ENCODE peak calls at places on chromosomes 12 and 14, in nine cellular contexts. One of them, this sample, is unnamed.

GRCh38 chr14:80564051-80564450 is 352.7 kb upstream of the DIO2 start:
- DNase-seq in DMS79: no peak
- DNase-seq in NCI-H1694 treated with DMSO at 0.1 percent for 48 hours: no peak
- DNase-seq in fibroblast of pulmonary artery: no peak
- DNase-seq in H54: no peak
- DNase-seq in endodermal cell: no peak
- DNase-seq in activated CD8-positive, alpha-beta memory T cell treated with anti-CD3 and anti-CD28 coated beads, Interleukin-2, amount 50 U/mL, for 4 hours: no peak
- DNase-seq in GF-D8: no peak
- DNase-seq in GM03348: no peak
- DNase-seq in this sample: no peak

GRCh38 chr12:52969828-52970569 is 21.1 kb downstream of the KRT18 start:
- DNase-seq in DMS79: peak
- DNase-seq in NCI-H1694 treated with DMSO at 0.1 percent for 48 hours: no peak
- DNase-seq in fibroblast of pulmonary artery: no peak
- DNase-seq in H54: no peak
- DNase-seq in endodermal cell: no peak
- DNase-seq in activated CD8-positive, alpha-beta memory T cell treated with anti-CD3 and anti-CD28 coated beads, Interleukin-2, amount 50 U/mL, for 4 hours: no peak
- DNase-seq in GF-D8: no peak
- DNase-seq in GM03348: no peak
- DNase-seq in this sample: no peak

GRCh38 chr12:84976133-84976532 is 59.9 kb downstream of the TSPAN19 start:
- DNase-seq in DMS79: no peak
- DNase-seq in NCI-H1694 treated with DMSO at 0.1 percent for 48 hours: no peak
- DNase-seq in fibroblast of pulmonary artery: no peak
- DNase-seq in H54: no peak
- DNase-seq in endodermal cell: no peak
- DNase-seq in activated CD8-positive, alpha-beta memory T cell treated with anti-CD3 and anti-CD28 coated beads, Interleukin-2, amount 50 U/mL, for 4 hours: no peak
- DNase-seq in GF-D8: no peak
- DNase-seq in GM03348: no peak
- DNase-seq in this sample: no peak

GRCh38 chr12:120820885-120821510 is 83.2 kb downstream of the SPPL3 start:
- DNase-seq in DMS79: no peak
- DNase-seq in NCI-H1694 treated with DMSO at 0.1 percent for 48 hours: no peak
- DNase-seq in fibroblast of pulmonary artery: no peak
- DNase-seq in H54: no peak
- DNase-seq in endodermal cell: no peak
- DNase-seq in activated CD8-positive, alpha-beta memory T cell treated with anti-CD3 and anti-CD28 coated beads, Interleukin-2, amount 50 U/mL, for 4 hours: peak
- DNase-seq in GF-D8: no peak
- DNase-seq in GM03348: no peak
- DNase-seq in this sample: no peak

GRCh38 chr12:89481218-89481914 is 43.2 kb downstream of the GALNT4 start:
- DNase-seq in DMS79: no peak
- DNase-seq in NCI-H1694 treated with DMSO at 0.1 percent for 48 hours: no peak
- DNase-seq in fibroblast of pulmonary artery: peak
- DNase-seq in H54: no peak
- DNase-seq in endodermal cell: no peak
- DNase-seq in activated CD8-positive, alpha-beta memory T cell treated with anti-CD3 and anti-CD28 coated beads, Interleukin-2, amount 50 U/mL, for 4 hours: no peak
- DNase-seq in GF-D8: no peak
- DNase-seq in GM03348: no peak
- DNase-seq in this sample: no peak

GRCh38 chr12:2329811-2330210 is 277.0 kb downstream of the CACNA1C start:
- DNase-seq in DMS79: no peak
- DNase-seq in NCI-H1694 treated with DMSO at 0.1 percent for 48 hours: no peak
- DNase-seq in fibroblast of pulmonary artery: no peak
- DNase-seq in H54: no peak
- DNase-seq in endodermal cell: no peak
- DNase-seq in activated CD8-positive, alpha-beta memory T cell treated with anti-CD3 and anti-CD28 coated beads, Interleukin-2, amount 50 U/mL, for 4 hours: no peak
- DNase-seq in GF-D8: no peak
- DNase-seq in GM03348: no peak
- DNase-seq in this sample: no peak

GRCh38 chr12:104063712-104064030 is 660 bp upstream of the HCFC2 start:
- DNase-seq in DMS79: no peak
- DNase-seq in NCI-H1694 treated with DMSO at 0.1 percent for 48 hours: peak
- DNase-seq in fibroblast of pulmonary artery: peak
- DNase-seq in H54: no peak
- DNase-seq in endodermal cell: no peak
- DNase-seq in activated CD8-positive, alpha-beta memory T cell treated with anti-CD3 and anti-CD28 coated beads, Interleukin-2, amount 50 U/mL, for 4 hours: no peak
- DNase-seq in GF-D8: no peak
- DNase-seq in GM03348: no peak
- DNase-seq in this sample: no peak

GRCh38 chr12:89138048-89138852 is 214.1 kb downstream of the DUSP6 start:
- DNase-seq in DMS79: no peak
- DNase-seq in NCI-H1694 treated with DMSO at 0.1 percent for 48 hours: no peak
- DNase-seq in fibroblast of pulmonary artery: no peak
- DNase-seq in H54: no peak
- DNase-seq in endodermal cell: no peak
- DNase-seq in activated CD8-positive, alpha-beta memory T cell treated with anti-CD3 and anti-CD28 coated beads, Interleukin-2, amount 50 U/mL, for 4 hours: no peak
- DNase-seq in GF-D8: no peak
- DNase-seq in GM03348: peak
- DNase-seq in this sample: no peak

GRCh38 chr12:131700271-131700670 is 10.6 kb upstream of the SFSWAP start:
- DNase-seq in DMS79: no peak
- DNase-seq in NCI-H1694 treated with DMSO at 0.1 percent for 48 hours: no peak
- DNase-seq in fibroblast of pulmonary artery: no peak
- DNase-seq in H54: no peak
- DNase-seq in endodermal cell: no peak
- DNase-seq in activated CD8-positive, alpha-beta memory T cell treated with anti-CD3 and anti-CD28 coated beads, Interleukin-2, amount 50 U/mL, for 4 hours: no peak
- DNase-seq in GF-D8: no peak
- DNase-seq in GM03348: no peak
- DNase-seq in this sample: no peak

GRCh38 chr12:116583284-116583683 is 24.1 kb downstream of the MAP1LC3B2 start:
- DNase-seq in DMS79: no peak
- DNase-seq in NCI-H1694 treated with DMSO at 0.1 percent for 48 hours: no peak
- DNase-seq in fibroblast of pulmonary artery: no peak
- DNase-seq in H54: no peak
- DNase-seq in endodermal cell: no peak
- DNase-seq in activated CD8-positive, alpha-beta memory T cell treated with anti-CD3 and anti-CD28 coated beads, Interleukin-2, amount 50 U/mL, for 4 hours: no peak
- DNase-seq in GF-D8: no peak
- DNase-seq in GM03348: no peak
- DNase-seq in this sample: no peak

GRCh38 chr14:104972301-104973211 is 5.6 kb downstream of the AHNAK2 start:
- DNase-seq in DMS79: peak
- DNase-seq in NCI-H1694 treated with DMSO at 0.1 percent for 48 hours: no peak
- DNase-seq in fibroblast of pulmonary artery: no peak
- DNase-seq in H54: peak
- DNase-seq in endodermal cell: peak
- DNase-seq in activated CD8-positive, alpha-beta memory T cell treated with anti-CD3 and anti-CD28 coated beads, Interleukin-2, amount 50 U/mL, for 4 hours: no peak
- DNase-seq in GF-D8: no peak
- DNase-seq in GM03348: peak
- DNase-seq in this sample: no peak

GRCh38 chr12:64088431-64089349 is 133.4 kb downstream of the KICS2 start:
- DNase-seq in DMS79: no peak
- DNase-seq in NCI-H1694 treated with DMSO at 0.1 percent for 48 hours: no peak
- DNase-seq in fibroblast of pulmonary artery: peak
- DNase-seq in H54: peak
- DNase-seq in endodermal cell: peak
- DNase-seq in activated CD8-positive, alpha-beta memory T cell treated with anti-CD3 and anti-CD28 coated beads, Interleukin-2, amount 50 U/mL, for 4 hours: no peak
- DNase-seq in GF-D8: peak
- DNase-seq in GM03348: peak
- DNase-seq in this sample: no peak

GRCh38 chr12:122864894-122865253 is 29.6 kb downstream of the HIP1R start:
- DNase-seq in DMS79: no peak
- DNase-seq in NCI-H1694 treated with DMSO at 0.1 percent for 48 hours: no peak
- DNase-seq in fibroblast of pulmonary artery: no peak
- DNase-seq in H54: no peak
- DNase-seq in endodermal cell: no peak
- DNase-seq in activated CD8-positive, alpha-beta memory T cell treated with anti-CD3 and anti-CD28 coated beads, Interleukin-2, amount 50 U/mL, for 4 hours: no peak
- DNase-seq in GF-D8: no peak
- DNase-seq in GM03348: no peak
- DNase-seq in this sample: no peak

GRCh38 chr12:113392988-113393579 is 10.6 kb downstream of the SDS start:
- DNase-seq in DMS79: no peak
- DNase-seq in NCI-H1694 treated with DMSO at 0.1 percent for 48 hours: no peak
- DNase-seq in fibroblast of pulmonary artery: peak
- DNase-seq in H54: no peak
- DNase-seq in endodermal cell: peak
- DNase-seq in activated CD8-positive, alpha-beta memory T cell treated with anti-CD3 and anti-CD28 coated beads, Interleukin-2, amount 50 U/mL, for 4 hours: no peak
- DNase-seq in GF-D8: no peak
- DNase-seq in GM03348: no peak
- DNase-seq in this sample: no peak

GRCh38 chr14:54366726-54367707 is 29.8 kb upstream of the CDKN3 start:
- DNase-seq in DMS79: peak
- DNase-seq in NCI-H1694 treated with DMSO at 0.1 percent for 48 hours: no peak
- DNase-seq in fibroblast of pulmonary artery: peak
- DNase-seq in H54: no peak
- DNase-seq in endodermal cell: peak
- DNase-seq in activated CD8-positive, alpha-beta memory T cell treated with anti-CD3 and anti-CD28 coated beads, Interleukin-2, amount 50 U/mL, for 4 hours: peak
- DNase-seq in GF-D8: peak
- DNase-seq in GM03348: peak
- DNase-seq in this sample: peak

GRCh38 chr12:130955238-130955816 is 1.6 kb downstream of the ADGRD1 start:
- DNase-seq in DMS79: no peak
- DNase-seq in NCI-H1694 treated with DMSO at 0.1 percent for 48 hours: no peak
- DNase-seq in fibroblast of pulmonary artery: no peak
- DNase-seq in H54: no peak
- DNase-seq in endodermal cell: peak
- DNase-seq in activated CD8-positive, alpha-beta memory T cell treated with anti-CD3 and anti-CD28 coated beads, Interleukin-2, amount 50 U/mL, for 4 hours: no peak
- DNase-seq in GF-D8: no peak
- DNase-seq in GM03348: peak
- DNase-seq in this sample: no peak

GRCh38 chr12:11731455-11731854 is 82.0 kb downstream of the ETV6 start:
- DNase-seq in DMS79: no peak
- DNase-seq in NCI-H1694 treated with DMSO at 0.1 percent for 48 hours: no peak
- DNase-seq in fibroblast of pulmonary artery: peak
- DNase-seq in H54: no peak
- DNase-seq in endodermal cell: no peak
- DNase-seq in activated CD8-positive, alpha-beta memory T cell treated with anti-CD3 and anti-CD28 coated beads, Interleukin-2, amount 50 U/mL, for 4 hours: no peak
- DNase-seq in GF-D8: no peak
- DNase-seq in GM03348: peak
- DNase-seq in this sample: no peak

GRCh38 chr14:36518586-36519430 is 1.2 kb downstream of the NKX2-1 start:
- DNase-seq in DMS79: peak
- DNase-seq in NCI-H1694 treated with DMSO at 0.1 percent for 48 hours: no peak
- DNase-seq in fibroblast of pulmonary artery: no peak
- DNase-seq in H54: no peak
- DNase-seq in endodermal cell: peak
- DNase-seq in activated CD8-positive, alpha-beta memory T cell treated with anti-CD3 and anti-CD28 coated beads, Interleukin-2, amount 50 U/mL, for 4 hours: no peak
- DNase-seq in GF-D8: no peak
- DNase-seq in GM03348: no peak
- DNase-seq in this sample: no peak

GRCh38 chr12:106428379-106428778 is 70.8 kb downstream of the POLR3B start:
- DNase-seq in DMS79: no peak
- DNase-seq in NCI-H1694 treated with DMSO at 0.1 percent for 48 hours: peak
- DNase-seq in fibroblast of pulmonary artery: peak
- DNase-seq in H54: no peak
- DNase-seq in endodermal cell: no peak
- DNase-seq in activated CD8-positive, alpha-beta memory T cell treated with anti-CD3 and anti-CD28 coated beads, Interleukin-2, amount 50 U/mL, for 4 hours: no peak
- DNase-seq in GF-D8: no peak
- DNase-seq in GM03348: no peak
- DNase-seq in this sample: no peak

GRCh38 chr12:122204829-122205589 is 1.5 kb downstream of the B3GNT4 start:
- DNase-seq in DMS79: no peak
- DNase-seq in NCI-H1694 treated with DMSO at 0.1 percent for 48 hours: no peak
- DNase-seq in fibroblast of pulmonary artery: no peak
- DNase-seq in H54: no peak
- DNase-seq in endodermal cell: peak
- DNase-seq in activated CD8-positive, alpha-beta memory T cell treated with anti-CD3 and anti-CD28 coated beads, Interleukin-2, amount 50 U/mL, for 4 hours: no peak
- DNase-seq in GF-D8: no peak
- DNase-seq in GM03348: no peak
- DNase-seq in this sample: no peak

GRCh38 chr14:74634481-74634880 is 22.4 kb upstream of the LTBP2 start:
- DNase-seq in DMS79: no peak
- DNase-seq in NCI-H1694 treated with DMSO at 0.1 percent for 48 hours: no peak
- DNase-seq in fibroblast of pulmonary artery: no peak
- DNase-seq in H54: no peak
- DNase-seq in endodermal cell: no peak
- DNase-seq in activated CD8-positive, alpha-beta memory T cell treated with anti-CD3 and anti-CD28 coated beads, Interleukin-2, amount 50 U/mL, for 4 hours: no peak
- DNase-seq in GF-D8: no peak
- DNase-seq in GM03348: peak
- DNase-seq in this sample: no peak

GRCh38 chr12:117027251-117028086 is 71.7 kb downstream of the TESC start:
- DNase-seq in DMS79: no peak
- DNase-seq in NCI-H1694 treated with DMSO at 0.1 percent for 48 hours: no peak
- DNase-seq in fibroblast of pulmonary artery: no peak
- DNase-seq in H54: no peak
- DNase-seq in endodermal cell: peak
- DNase-seq in activated CD8-positive, alpha-beta memory T cell treated with anti-CD3 and anti-CD28 coated beads, Interleukin-2, amount 50 U/mL, for 4 hours: no peak
- DNase-seq in GF-D8: no peak
- DNase-seq in GM03348: no peak
- DNase-seq in this sample: no peak

GRCh38 chr12:62653740-62654139 is 187.1 kb downstream of the MON2 start:
- DNase-seq in DMS79: no peak
- DNase-seq in NCI-H1694 treated with DMSO at 0.1 percent for 48 hours: no peak
- DNase-seq in fibroblast of pulmonary artery: no peak
- DNase-seq in H54: no peak
- DNase-seq in endodermal cell: peak
- DNase-seq in activated CD8-positive, alpha-beta memory T cell treated with anti-CD3 and anti-CD28 coated beads, Interleukin-2, amount 50 U/mL, for 4 hours: no peak
- DNase-seq in GF-D8: no peak
- DNase-seq in GM03348: no peak
- DNase-seq in this sample: no peak

GRCh38 chr12:18294889-18295288 is 33.6 kb downstream of the PIK3C2G start:
- DNase-seq in DMS79: no peak
- DNase-seq in NCI-H1694 treated with DMSO at 0.1 percent for 48 hours: no peak
- DNase-seq in fibroblast of pulmonary artery: no peak
- DNase-seq in H54: no peak
- DNase-seq in endodermal cell: no peak
- DNase-seq in activated CD8-positive, alpha-beta memory T cell treated with anti-CD3 and anti-CD28 coated beads, Interleukin-2, amount 50 U/mL, for 4 hours: no peak
- DNase-seq in GF-D8: no peak
- DNase-seq in GM03348: no peak
- DNase-seq in this sample: no peak

GRCh38 chr12:17992002-17992656 is 97.9 kb downstream of the RERGL start:
- DNase-seq in DMS79: no peak
- DNase-seq in NCI-H1694 treated with DMSO at 0.1 percent for 48 hours: peak
- DNase-seq in fibroblast of pulmonary artery: peak
- DNase-seq in H54: no peak
- DNase-seq in endodermal cell: peak
- DNase-seq in activated CD8-positive, alpha-beta memory T cell treated with anti-CD3 and anti-CD28 coated beads, Interleukin-2, amount 50 U/mL, for 4 hours: no peak
- DNase-seq in GF-D8: no peak
- DNase-seq in GM03348: peak
- DNase-seq in this sample: no peak

GRCh38 chr14:105888151-105888550 is 361.8 kb downstream of the TMEM121 start:
- DNase-seq in DMS79: no peak
- DNase-seq in NCI-H1694 treated with DMSO at 0.1 percent for 48 hours: no peak
- DNase-seq in fibroblast of pulmonary artery: no peak
- DNase-seq in H54: no peak
- DNase-seq in endodermal cell: peak
- DNase-seq in activated CD8-positive, alpha-beta memory T cell treated with anti-CD3 and anti-CD28 coated beads, Interleukin-2, amount 50 U/mL, for 4 hours: no peak
- DNase-seq in GF-D8: peak
- DNase-seq in GM03348: no peak
- DNase-seq in this sample: no peak

GRCh38 chr12:4763549-4763948 is 43.3 kb downstream of the GALNT8 start:
- DNase-seq in DMS79: no peak
- DNase-seq in NCI-H1694 treated with DMSO at 0.1 percent for 48 hours: peak
- DNase-seq in fibroblast of pulmonary artery: no peak
- DNase-seq in H54: no peak
- DNase-seq in endodermal cell: peak
- DNase-seq in activated CD8-positive, alpha-beta memory T cell treated with anti-CD3 and anti-CD28 coated beads, Interleukin-2, amount 50 U/mL, for 4 hours: no peak
- DNase-seq in GF-D8: no peak
- DNase-seq in GM03348: no peak
- DNase-seq in this sample: no peak

GRCh38 chr14:21098134-21098891 is at the start of gene ZNF219:
- DNase-seq in DMS79: no peak
- DNase-seq in NCI-H1694 treated with DMSO at 0.1 percent for 48 hours: peak
- DNase-seq in fibroblast of pulmonary artery: peak
- DNase-seq in H54: no peak
- DNase-seq in endodermal cell: peak
- DNase-seq in activated CD8-positive, alpha-beta memory T cell treated with anti-CD3 and anti-CD28 coated beads, Interleukin-2, amount 50 U/mL, for 4 hours: no peak
- DNase-seq in GF-D8: no peak
- DNase-seq in GM03348: peak
- DNase-seq in this sample: peak

GRCh38 chr14:73237219-73237785 is at the start of gene PAPLN:
- DNase-seq in DMS79: no peak
- DNase-seq in NCI-H1694 treated with DMSO at 0.1 percent for 48 hours: no peak
- DNase-seq in fibroblast of pulmonary artery: peak
- DNase-seq in H54: peak
- DNase-seq in endodermal cell: peak
- DNase-seq in activated CD8-positive, alpha-beta memory T cell treated with anti-CD3 and anti-CD28 coated beads, Interleukin-2, amount 50 U/mL, for 4 hours: no peak
- DNase-seq in GF-D8: no peak
- DNase-seq in GM03348: no peak
- DNase-seq in this sample: no peak

GRCh38 chr14:72451081-72451972 is 442.6 kb downstream of the DPF3 start:
- DNase-seq in DMS79: no peak
- DNase-seq in NCI-H1694 treated with DMSO at 0.1 percent for 48 hours: no peak
- DNase-seq in fibroblast of pulmonary artery: no peak
- DNase-seq in H54: no peak
- DNase-seq in endodermal cell: no peak
- DNase-seq in activated CD8-positive, alpha-beta memory T cell treated with anti-CD3 and anti-CD28 coated beads, Interleukin-2, amount 50 U/mL, for 4 hours: peak
- DNase-seq in GF-D8: no peak
- DNase-seq in GM03348: no peak
- DNase-seq in this sample: peak

GRCh38 chr14:56552615-56553014 is 27.0 kb upstream of the TMEM260 start:
- DNase-seq in DMS79: no peak
- DNase-seq in NCI-H1694 treated with DMSO at 0.1 percent for 48 hours: no peak
- DNase-seq in fibroblast of pulmonary artery: no peak
- DNase-seq in H54: no peak
- DNase-seq in endodermal cell: peak
- DNase-seq in activated CD8-positive, alpha-beta memory T cell treated with anti-CD3 and anti-CD28 coated beads, Interleukin-2, amount 50 U/mL, for 4 hours: no peak
- DNase-seq in GF-D8: no peak
- DNase-seq in GM03348: no peak
- DNase-seq in this sample: no peak